ENCODE peak calls at places on chromosomes 5 and 9, in four cellular contexts. R is mucosa of gallbladder; K is T-helper 9 cell; Y is activated CD4-positive, alpha-beta T cell treated with anti-CD3 and anti-CD28 coated beads for 4 hours. O is an unnamed sample.

GRCh38 chr9:85569988-85570387 is 171.8 kb downstream of the AGTPBP1 start:
- DNase-seq in K (no peak), Y (no peak), R (no peak), O (peak)

GRCh38 chr5:138620661-138621224 is 45.5 kb upstream of the HSPA9 start:
- DNase-seq in K (no peak), R (no peak), Y (no peak), O (no peak)

GRCh38 chr9:136011703-136012496 is 50.7 kb upstream of the UBAC1 start:
- DNase-seq in K (no peak), R (peak), Y (no peak), O (peak)

GRCh38 chr5:122902263-122902662 is 56.9 kb downstream of the SNX24 start:
- DNase-seq in R (no peak), K (no peak), Y (no peak), O (no peak)

GRCh38 chr9:120395374-120395773 is 184.6 kb downstream of the CDK5RAP2 start:
- DNase-seq in K (no peak), Y (no peak), R (no peak), O (no peak)

GRCh38 chr9:138020120-138020794 is 142.7 kb downstream of the CACNA1B start:
- DNase-seq in K (no peak), Y (no peak), R (no peak), O (no peak)

GRCh38 chr5:142780871-142781270 is 10.7 kb downstream of the ARHGAP26 start:
- DNase-seq in K (no peak), Y (no peak), R (no peak), O (no peak)

GRCh38 chr5:171424726-171425125 is 5.3 kb downstream of the FGF18 start:
- DNase-seq in K (no peak), Y (no peak), R (no peak), O (no peak)

GRCh38 chr5:82285206-82285605 is 7.1 kb upstream of the RPS23 start:
- DNase-seq in R (no peak), Y (no peak), K (no peak), O (no peak)

GRCh38 chr9:96450613-96451544 is 910 bp downstream of the HABP4 start:
- DNase-seq in K (peak), Y (peak), R (peak), O (no peak)

GRCh38 chr5:67047180-67047579 is 149.4 kb downstream of the CD180 start:
- DNase-seq in K (no peak), R (peak), Y (no peak), O (no peak)

GRCh38 chr5:61319388-61320146 is 12.5 kb upstream of the ZSWIM6 start:
- DNase-seq in Y (no peak), R (peak), K (no peak), O (no peak)

GRCh38 chr5:39533749-39534148 is 109.0 kb upstream of the DAB2 start:
- DNase-seq in Y (no peak), R (no peak), K (no peak), O (no peak)

GRCh38 chr5:159887050-159887449 is 29.2 kb upstream of the ADRA1B start:
- DNase-seq in Y (no peak), R (no peak), K (no peak), O (no peak)

GRCh38 chr5:142792012-142792864 is 22.1 kb downstream of the ARHGAP26 start:
- DNase-seq in K (no peak), R (no peak), Y (no peak), O (no peak)

GRCh38 chr5:175576096-175576495 is 81.8 kb upstream of the HRH2 start:
- DNase-seq in K (no peak), R (no peak), Y (no peak), O (no peak)

GRCh38 chr9:69060766-69061165 is 25.2 kb downstream of the FXN start:
- DNase-seq in K (no peak), Y (no peak), R (no peak), O (no peak)

GRCh38 chr5:172872997-172873491 is 39.0 kb downstream of the ERGIC1 start:
- DNase-seq in R (peak), K (no peak), Y (no peak), O (no peak)

GRCh38 chr9:20854444-20854843 is 170.4 kb downstream of the FOCAD start:
- DNase-seq in Y (no peak), K (no peak), R (no peak), O (no peak)

GRCh38 chr5:132832612-132833011 is 2.2 kb upstream of the SHROOM1 start:
- DNase-seq in K (no peak), R (no peak), Y (no peak), O (no peak)

GRCh38 chr9:20427359-20427758 is 194.9 kb downstream of the MLLT3 start:
- DNase-seq in R (no peak), Y (no peak), K (no peak), O (no peak)

GRCh38 chr5:116068028-116068632 is 16.7 kb upstream of the COMMD10 start:
- DNase-seq in R (peak), K (peak), Y (peak), O (peak)

GRCh38 chr5:127170918-127171600 is 97.8 kb upstream of the C5orf63 start:
- DNase-seq in R (no peak), Y (no peak), K (no peak), O (no peak)

GRCh38 chr5:108387756-108388155 is 5.9 kb upstream of the FBXL17 start:
- DNase-seq in R (no peak), K (no peak), Y (no peak), O (no peak)

GRCh38 chr5:150120617-150121447 is 34.5 kb upstream of the CSF1R start:
- DNase-seq in Y (no peak), R (no peak), K (no peak), O (no peak)

GRCh38 chr9:21558627-21559401 is 76.7 kb upstream of the IFNE start:
- DNase-seq in R (no peak), Y (peak), K (peak), O (no peak)

GRCh38 chr5:28809811-28810750 is 1771.7 kb upstream of the CDH9 start:
- DNase-seq in Y (no peak), R (no peak), K (no peak), O (no peak)

GRCh38 chr5:176743136-176743827 is 67.1 kb upstream of the UNC5A start:
- DNase-seq in Y (no peak), R (no peak), K (no peak), O (no peak)

GRCh38 chr9:77291714-77292113 is 114.4 kb downstream of the VPS13A start:
- DNase-seq in R (no peak), Y (no peak), K (no peak), O (peak)

GRCh38 chr9:94867281-94867841 is 140.9 kb downstream of the AOPEP start:
- DNase-seq in Y (no peak), R (peak), K (no peak), O (peak)

GRCh38 chr9:110579763-110580255 is 268 bp upstream of the SVEP1 start:
- DNase-seq in R (no peak), Y (no peak), K (no peak), O (no peak)

GRCh38 chr9:93684806-93685553 is 108.6 kb downstream of the PHF2 start:
- DNase-seq in Y (no peak), R (peak), K (no peak), O (no peak)

GRCh38 chr5:19488786-19489185 is 499.2 kb downstream of the CDH18 start:
- DNase-seq in R (no peak), K (no peak), Y (no peak), O (no peak)